ENCODE peak calls at places on chromosome 6, in five cellular contexts. F is WTC11, R is pulmonary artery endothelial cell, Z is NCI-H748 treated with DMSO at 0.1 percent for 48 hours, D is choroid plexus epithelial cell. V is an unnamed sample.

GRCh38 chr6:93644611-93645010 is 225.3 kb upstream of the EPHA7 start:
- DNase-seq in Z (peak; percentile 92), R (no peak), D (peak; percentile 18), F (no peak), V (peak; percentile 55)

GRCh38 chr6:94026575-94026974 is 607.2 kb upstream of the EPHA7 start:
- DNase-seq in Z (no peak), F (no peak), D (no peak), R (no peak), V (no peak)

GRCh38 chr6:112651239-112651638 is 304.1 kb downstream of the RFPL4B start:
- DNase-seq in D (no peak), R (no peak), Z (no peak), F (no peak), V (no peak)

GRCh38 chr6:44967481-44967880 is 360.6 kb upstream of the RUNX2 start:
- DNase-seq in D (peak; percentile 16), Z (no peak), R (no peak), F (no peak), V (no peak)

GRCh38 chr6:14123331-14124105 is 5.9 kb downstream of the CD83 start:
- DNase-seq in R (no peak), D (no peak), Z (no peak), F (no peak), V (no peak)

GRCh38 chr6:157898169-157898568 is 75.1 kb downstream of the SNX9 start:
- DNase-seq in Z (no peak), F (no peak), R (no peak), D (peak; percentile 42), V (no peak)

GRCh38 chr6:122081921-122082320 is 317.5 kb upstream of the HSF2 start:
- DNase-seq in R (no peak), Z (no peak), F (peak; percentile 14), D (no peak), V (no peak)

GRCh38 chr6:154907293-154907692 is 87.8 kb upstream of the TIAM2 start:
- DNase-seq in F (no peak), R (no peak), D (peak; percentile 17), Z (no peak), V (no peak)

GRCh38 chr6:35370124-35370741 is 27.9 kb downstream of the PPARD start:
- DNase-seq in R (peak; percentile 51), Z (no peak), F (no peak), D (peak; percentile 83), V (no peak)

GRCh38 chr6:55069132-55069781 is 105.1 kb upstream of the HCRTR2 start:
- DNase-seq in D (peak; percentile 79), F (peak; percentile 19), R (no peak), Z (peak; percentile 66), V (no peak)

GRCh38 chr6:74946961-74947360 is 258.9 kb downstream of the COL12A1 start:
- DNase-seq in Z (no peak), D (peak; percentile 77), F (no peak), R (no peak), V (no peak)

GRCh38 chr6:34128045-34128444 is 17.8 kb downstream of the GRM4 start:
- DNase-seq in D (no peak), Z (no peak), R (no peak), F (no peak), V (no peak)

GRCh38 chr6:163711615-163712568 is 297.4 kb downstream of the QKI start:
- DNase-seq in Z (no peak), D (no peak), F (no peak), R (no peak), V (no peak)

GRCh38 chr6:37624121-37624520 is 73.6 kb downstream of the MDGA1 start:
- DNase-seq in Z (peak; percentile 22), D (no peak), F (no peak), R (no peak), V (peak; percentile 71)

GRCh38 chr6:71127374-71127773 is 161.2 kb upstream of the OGFRL1 start:
- DNase-seq in D (peak; percentile 16), Z (no peak), R (no peak), F (no peak), V (no peak)